ENCODE peak calls at places on chromosome 12, in seven cellular contexts. One of them, this sample, is unnamed.

GRCh38 chr12:9604288-9604687 is 3.4 kb downstream of the KLRB1 start:
- DNase-seq in upper lobe of right lung: no peak
- DNase-seq in A549: no peak
- DNase-seq in kidney tubule cell: no peak
- DNase-seq in effector CD4-positive, alpha-beta T cell: no peak
- DNase-seq in NCI-H1105 treated with DMSO at 0.1 percent for 48 hours: no peak
- DNase-seq in stimulated activated CD4-positive, alpha-beta T cell treated with anti-CD3 and anti-CD28 coated beads, Interleukin-1b, Interleukin-23, amount 100 ng/mL, for 4 hours: no peak
- DNase-seq in this sample: no peak

GRCh38 chr12:128076188-128076587 is 190.8 kb upstream of the TMEM132C start:
- DNase-seq in upper lobe of right lung: no peak
- DNase-seq in A549: no peak
- DNase-seq in kidney tubule cell: peak; percentile 57
- DNase-seq in effector CD4-positive, alpha-beta T cell: no peak
- DNase-seq in NCI-H1105 treated with DMSO at 0.1 percent for 48 hours: no peak
- DNase-seq in stimulated activated CD4-positive, alpha-beta T cell treated with anti-CD3 and anti-CD28 coated beads, Interleukin-1b, Interleukin-23, amount 100 ng/mL, for 4 hours: no peak
- DNase-seq in this sample: no peak

GRCh38 chr12:16605666-16606116 is 271 bp downstream of the LMO3 start:
- DNase-seq in upper lobe of right lung: peak; percentile 66
- DNase-seq in A549: no peak
- DNase-seq in kidney tubule cell: peak; percentile 29
- DNase-seq in effector CD4-positive, alpha-beta T cell: no peak
- DNase-seq in NCI-H1105 treated with DMSO at 0.1 percent for 48 hours: peak; percentile 72
- DNase-seq in stimulated activated CD4-positive, alpha-beta T cell treated with anti-CD3 and anti-CD28 coated beads, Interleukin-1b, Interleukin-23, amount 100 ng/mL, for 4 hours: no peak
- DNase-seq in this sample: no peak

GRCh38 chr12:68823711-68824110 is 15.7 kb downstream of the MDM2 start:
- DNase-seq in upper lobe of right lung: no peak
- DNase-seq in A549: no peak
- DNase-seq in kidney tubule cell: no peak
- DNase-seq in effector CD4-positive, alpha-beta T cell: no peak
- DNase-seq in NCI-H1105 treated with DMSO at 0.1 percent for 48 hours: no peak
- DNase-seq in stimulated activated CD4-positive, alpha-beta T cell treated with anti-CD3 and anti-CD28 coated beads, Interleukin-1b, Interleukin-23, amount 100 ng/mL, for 4 hours: no peak
- DNase-seq in this sample: no peak

GRCh38 chr12:101642115-101643067 is 47.6 kb downstream of the MYBPC1 start:
- DNase-seq in upper lobe of right lung: peak; percentile 69
- DNase-seq in A549: no peak
- DNase-seq in kidney tubule cell: peak; percentile 36
- DNase-seq in effector CD4-positive, alpha-beta T cell: no peak
- DNase-seq in NCI-H1105 treated with DMSO at 0.1 percent for 48 hours: peak; percentile 67
- DNase-seq in stimulated activated CD4-positive, alpha-beta T cell treated with anti-CD3 and anti-CD28 coated beads, Interleukin-1b, Interleukin-23, amount 100 ng/mL, for 4 hours: no peak
- DNase-seq in this sample: no peak

GRCh38 chr12:130775953-130776856 is 60.1 kb upstream of the RIMBP2 start:
- DNase-seq in upper lobe of right lung: no peak
- DNase-seq in A549: peak; percentile 62
- DNase-seq in kidney tubule cell: peak; percentile 84
- DNase-seq in effector CD4-positive, alpha-beta T cell: no peak
- DNase-seq in NCI-H1105 treated with DMSO at 0.1 percent for 48 hours: no peak
- DNase-seq in stimulated activated CD4-positive, alpha-beta T cell treated with anti-CD3 and anti-CD28 coated beads, Interleukin-1b, Interleukin-23, amount 100 ng/mL, for 4 hours: peak; percentile 49
- DNase-seq in this sample: peak; percentile 82

GRCh38 chr12:6069452-6070093 is 54.9 kb downstream of the VWF start:
- DNase-seq in upper lobe of right lung: no peak
- DNase-seq in A549: no peak
- DNase-seq in kidney tubule cell: peak; percentile 14
- DNase-seq in effector CD4-positive, alpha-beta T cell: no peak
- DNase-seq in NCI-H1105 treated with DMSO at 0.1 percent for 48 hours: no peak
- DNase-seq in stimulated activated CD4-positive, alpha-beta T cell treated with anti-CD3 and anti-CD28 coated beads, Interleukin-1b, Interleukin-23, amount 100 ng/mL, for 4 hours: no peak
- DNase-seq in this sample: peak; percentile 51

GRCh38 chr12:89698607-89699006 is 10.0 kb downstream of the ATP2B1 start:
- DNase-seq in upper lobe of right lung: no peak
- DNase-seq in A549: no peak
- DNase-seq in kidney tubule cell: no peak
- DNase-seq in effector CD4-positive, alpha-beta T cell: no peak
- DNase-seq in NCI-H1105 treated with DMSO at 0.1 percent for 48 hours: no peak
- DNase-seq in stimulated activated CD4-positive, alpha-beta T cell treated with anti-CD3 and anti-CD28 coated beads, Interleukin-1b, Interleukin-23, amount 100 ng/mL, for 4 hours: no peak
- DNase-seq in this sample: no peak

GRCh38 chr12:102169922-102170698 is 27.5 kb downstream of the PMCH start:
- DNase-seq in upper lobe of right lung: no peak
- DNase-seq in A549: no peak
- DNase-seq in kidney tubule cell: peak; percentile 22
- DNase-seq in effector CD4-positive, alpha-beta T cell: no peak
- DNase-seq in NCI-H1105 treated with DMSO at 0.1 percent for 48 hours: peak; percentile 35
- DNase-seq in stimulated activated CD4-positive, alpha-beta T cell treated with anti-CD3 and anti-CD28 coated beads, Interleukin-1b, Interleukin-23, amount 100 ng/mL, for 4 hours: no peak
- DNase-seq in this sample: peak; percentile 64

GRCh38 chr12:87779016-87779415 is 250.2 kb downstream of the C12orf50 start:
- DNase-seq in upper lobe of right lung: no peak
- DNase-seq in A549: peak; percentile 15
- DNase-seq in kidney tubule cell: peak; percentile 99
- DNase-seq in effector CD4-positive, alpha-beta T cell: no peak
- DNase-seq in NCI-H1105 treated with DMSO at 0.1 percent for 48 hours: no peak
- DNase-seq in stimulated activated CD4-positive, alpha-beta T cell treated with anti-CD3 and anti-CD28 coated beads, Interleukin-1b, Interleukin-23, amount 100 ng/mL, for 4 hours: no peak
- DNase-seq in this sample: no peak

GRCh38 chr12:6380141-6381121 is 3.5 kb upstream of the LTBR start:
- DNase-seq in upper lobe of right lung: no peak
- DNase-seq in A549: no peak
- DNase-seq in kidney tubule cell: no peak
- DNase-seq in effector CD4-positive, alpha-beta T cell: no peak
- DNase-seq in NCI-H1105 treated with DMSO at 0.1 percent for 48 hours: no peak
- DNase-seq in stimulated activated CD4-positive, alpha-beta T cell treated with anti-CD3 and anti-CD28 coated beads, Interleukin-1b, Interleukin-23, amount 100 ng/mL, for 4 hours: no peak
- DNase-seq in this sample: no peak

GRCh38 chr12:14884458-14884878 is 1.2 kb downstream of the MGP start:
- DNase-seq in upper lobe of right lung: peak; percentile 79
- DNase-seq in A549: no peak
- DNase-seq in kidney tubule cell: peak; percentile 76
- DNase-seq in effector CD4-positive, alpha-beta T cell: peak; percentile 76
- DNase-seq in NCI-H1105 treated with DMSO at 0.1 percent for 48 hours: peak; percentile 90
- DNase-seq in stimulated activated CD4-positive, alpha-beta T cell treated with anti-CD3 and anti-CD28 coated beads, Interleukin-1b, Interleukin-23, amount 100 ng/mL, for 4 hours: peak; percentile 71
- DNase-seq in this sample: no peak

GRCh38 chr12:124352839-124353238 is 57.9 kb downstream of the RFLNA start:
- DNase-seq in upper lobe of right lung: peak; percentile 74
- DNase-seq in A549: no peak
- DNase-seq in kidney tubule cell: peak; percentile 85
- DNase-seq in effector CD4-positive, alpha-beta T cell: no peak
- DNase-seq in NCI-H1105 treated with DMSO at 0.1 percent for 48 hours: peak; percentile 7
- DNase-seq in stimulated activated CD4-positive, alpha-beta T cell treated with anti-CD3 and anti-CD28 coated beads, Interleukin-1b, Interleukin-23, amount 100 ng/mL, for 4 hours: no peak
- DNase-seq in this sample: peak; percentile 64

GRCh38 chr12:29148065-29148957 is 767 bp upstream of the FAR2 start:
- DNase-seq in upper lobe of right lung: peak; percentile 63
- DNase-seq in A549: peak; percentile 18
- DNase-seq in kidney tubule cell: peak; percentile 38
- DNase-seq in effector CD4-positive, alpha-beta T cell: no peak
- DNase-seq in NCI-H1105 treated with DMSO at 0.1 percent for 48 hours: peak; percentile 54
- DNase-seq in stimulated activated CD4-positive, alpha-beta T cell treated with anti-CD3 and anti-CD28 coated beads, Interleukin-1b, Interleukin-23, amount 100 ng/mL, for 4 hours: no peak
- DNase-seq in this sample: peak; percentile 46

GRCh38 chr12:19437996-19438395 is 1.3 kb upstream of the AEBP2 start:
- DNase-seq in upper lobe of right lung: no peak
- DNase-seq in A549: no peak
- DNase-seq in kidney tubule cell: no peak
- DNase-seq in effector CD4-positive, alpha-beta T cell: no peak
- DNase-seq in NCI-H1105 treated with DMSO at 0.1 percent for 48 hours: no peak
- DNase-seq in stimulated activated CD4-positive, alpha-beta T cell treated with anti-CD3 and anti-CD28 coated beads, Interleukin-1b, Interleukin-23, amount 100 ng/mL, for 4 hours: no peak
- DNase-seq in this sample: no peak

GRCh38 chr12:109111775-109112491 is 4.5 kb upstream of the ACACB start:
- DNase-seq in upper lobe of right lung: peak; percentile 74
- DNase-seq in A549: peak; percentile 72
- DNase-seq in kidney tubule cell: peak; percentile 64
- DNase-seq in effector CD4-positive, alpha-beta T cell: peak; percentile 33
- DNase-seq in NCI-H1105 treated with DMSO at 0.1 percent for 48 hours: peak; percentile 59
- DNase-seq in stimulated activated CD4-positive, alpha-beta T cell treated with anti-CD3 and anti-CD28 coated beads, Interleukin-1b, Interleukin-23, amount 100 ng/mL, for 4 hours: peak; percentile 37
- DNase-seq in this sample: peak; percentile 65

GRCh38 chr12:82627799-82628198 is 58.9 kb upstream of the TMTC2 start:
- DNase-seq in upper lobe of right lung: no peak
- DNase-seq in A549: peak; percentile 20
- DNase-seq in kidney tubule cell: peak; percentile 54
- DNase-seq in effector CD4-positive, alpha-beta T cell: no peak
- DNase-seq in NCI-H1105 treated with DMSO at 0.1 percent for 48 hours: no peak
- DNase-seq in stimulated activated CD4-positive, alpha-beta T cell treated with anti-CD3 and anti-CD28 coated beads, Interleukin-1b, Interleukin-23, amount 100 ng/mL, for 4 hours: no peak
- DNase-seq in this sample: no peak

GRCh38 chr12:131140697-131141096 is 187.0 kb downstream of the ADGRD1 start:
- DNase-seq in upper lobe of right lung: no peak
- DNase-seq in A549: no peak
- DNase-seq in kidney tubule cell: no peak
- DNase-seq in effector CD4-positive, alpha-beta T cell: no peak
- DNase-seq in NCI-H1105 treated with DMSO at 0.1 percent for 48 hours: no peak
- DNase-seq in stimulated activated CD4-positive, alpha-beta T cell treated with anti-CD3 and anti-CD28 coated beads, Interleukin-1b, Interleukin-23, amount 100 ng/mL, for 4 hours: no peak
- DNase-seq in this sample: no peak

GRCh38 chr12:123064356-123064755 is 83.9 kb downstream of the ARL6IP4 start:
- DNase-seq in upper lobe of right lung: no peak
- DNase-seq in A549: no peak
- DNase-seq in kidney tubule cell: no peak
- DNase-seq in effector CD4-positive, alpha-beta T cell: no peak
- DNase-seq in NCI-H1105 treated with DMSO at 0.1 percent for 48 hours: no peak
- DNase-seq in stimulated activated CD4-positive, alpha-beta T cell treated with anti-CD3 and anti-CD28 coated beads, Interleukin-1b, Interleukin-23, amount 100 ng/mL, for 4 hours: no peak
- DNase-seq in this sample: no peak

GRCh38 chr12:118164798-118165486 is 29.0 kb downstream of the PEBP1 start:
- DNase-seq in upper lobe of right lung: no peak
- DNase-seq in A549: peak; percentile 51
- DNase-seq in kidney tubule cell: peak; percentile 37
- DNase-seq in effector CD4-positive, alpha-beta T cell: no peak
- DNase-seq in NCI-H1105 treated with DMSO at 0.1 percent for 48 hours: peak; percentile 20
- DNase-seq in stimulated activated CD4-positive, alpha-beta T cell treated with anti-CD3 and anti-CD28 coated beads, Interleukin-1b, Interleukin-23, amount 100 ng/mL, for 4 hours: no peak
- DNase-seq in this sample: peak; percentile 50

GRCh38 chr12:82555699-82556098 is 131.0 kb upstream of the TMTC2 start:
- DNase-seq in upper lobe of right lung: no peak
- DNase-seq in A549: no peak
- DNase-seq in kidney tubule cell: no peak
- DNase-seq in effector CD4-positive, alpha-beta T cell: no peak
- DNase-seq in NCI-H1105 treated with DMSO at 0.1 percent for 48 hours: no peak
- DNase-seq in stimulated activated CD4-positive, alpha-beta T cell treated with anti-CD3 and anti-CD28 coated beads, Interleukin-1b, Interleukin-23, amount 100 ng/mL, for 4 hours: no peak
- DNase-seq in this sample: no peak

GRCh38 chr12:122473543-122474323 is 27.0 kb downstream of the ZCCHC8 start:
- DNase-seq in upper lobe of right lung: no peak
- DNase-seq in A549: no peak
- DNase-seq in kidney tubule cell: no peak
- DNase-seq in effector CD4-positive, alpha-beta T cell: no peak
- DNase-seq in NCI-H1105 treated with DMSO at 0.1 percent for 48 hours: no peak
- DNase-seq in stimulated activated CD4-positive, alpha-beta T cell treated with anti-CD3 and anti-CD28 coated beads, Interleukin-1b, Interleukin-23, amount 100 ng/mL, for 4 hours: no peak
- DNase-seq in this sample: no peak

GRCh38 chr12:22615963-22616501 is 8.9 kb upstream of the ETNK1 start:
- DNase-seq in upper lobe of right lung: no peak
- DNase-seq in A549: no peak
- DNase-seq in kidney tubule cell: no peak
- DNase-seq in effector CD4-positive, alpha-beta T cell: no peak
- DNase-seq in NCI-H1105 treated with DMSO at 0.1 percent for 48 hours: no peak
- DNase-seq in stimulated activated CD4-positive, alpha-beta T cell treated with anti-CD3 and anti-CD28 coated beads, Interleukin-1b, Interleukin-23, amount 100 ng/mL, for 4 hours: no peak
- DNase-seq in this sample: no peak

GRCh38 chr12:115452751-115453281 is 768.8 kb upstream of the TBX3 start:
- DNase-seq in upper lobe of right lung: no peak
- DNase-seq in A549: no peak
- DNase-seq in kidney tubule cell: no peak
- DNase-seq in effector CD4-positive, alpha-beta T cell: no peak
- DNase-seq in NCI-H1105 treated with DMSO at 0.1 percent for 48 hours: peak; percentile 67
- DNase-seq in stimulated activated CD4-positive, alpha-beta T cell treated with anti-CD3 and anti-CD28 coated beads, Interleukin-1b, Interleukin-23, amount 100 ng/mL, for 4 hours: no peak
- DNase-seq in this sample: no peak

GRCh38 chr12:84976133-84976532 is 59.9 kb downstream of the TSPAN19 start:
- DNase-seq in upper lobe of right lung: peak; percentile 52
- DNase-seq in A549: no peak
- DNase-seq in kidney tubule cell: no peak
- DNase-seq in effector CD4-positive, alpha-beta T cell: no peak
- DNase-seq in NCI-H1105 treated with DMSO at 0.1 percent for 48 hours: no peak
- DNase-seq in stimulated activated CD4-positive, alpha-beta T cell treated with anti-CD3 and anti-CD28 coated beads, Interleukin-1b, Interleukin-23, amount 100 ng/mL, for 4 hours: no peak
- DNase-seq in this sample: no peak

GRCh38 chr12:100611031-100611430 is 37.5 kb downstream of the GAS2L3 start:
- DNase-seq in upper lobe of right lung: no peak
- DNase-seq in A549: no peak
- DNase-seq in kidney tubule cell: peak; percentile 6
- DNase-seq in effector CD4-positive, alpha-beta T cell: no peak
- DNase-seq in NCI-H1105 treated with DMSO at 0.1 percent for 48 hours: no peak
- DNase-seq in stimulated activated CD4-positive, alpha-beta T cell treated with anti-CD3 and anti-CD28 coated beads, Interleukin-1b, Interleukin-23, amount 100 ng/mL, for 4 hours: no peak
- DNase-seq in this sample: no peak

GRCh38 chr12:77315407-77315806 is 250.0 kb upstream of the E2F7 start:
- DNase-seq in upper lobe of right lung: no peak
- DNase-seq in A549: no peak
- DNase-seq in kidney tubule cell: no peak
- DNase-seq in effector CD4-positive, alpha-beta T cell: no peak
- DNase-seq in NCI-H1105 treated with DMSO at 0.1 percent for 48 hours: no peak
- DNase-seq in stimulated activated CD4-positive, alpha-beta T cell treated with anti-CD3 and anti-CD28 coated beads, Interleukin-1b, Interleukin-23, amount 100 ng/mL, for 4 hours: no peak
- DNase-seq in this sample: no peak

GRCh38 chr12:92570056-92570753 is 132.6 kb upstream of the PLEKHG7 start:
- DNase-seq in upper lobe of right lung: no peak
- DNase-seq in A549: peak; percentile 57
- DNase-seq in kidney tubule cell: peak; percentile 89
- DNase-seq in effector CD4-positive, alpha-beta T cell: peak; percentile 43
- DNase-seq in NCI-H1105 treated with DMSO at 0.1 percent for 48 hours: peak; percentile 92
- DNase-seq in stimulated activated CD4-positive, alpha-beta T cell treated with anti-CD3 and anti-CD28 coated beads, Interleukin-1b, Interleukin-23, amount 100 ng/mL, for 4 hours: peak; percentile 50
- DNase-seq in this sample: peak; percentile 88

GRCh38 chr12:4859478-4860210 is 50.1 kb upstream of the KCNA1 start:
- DNase-seq in upper lobe of right lung: no peak
- DNase-seq in A549: no peak
- DNase-seq in kidney tubule cell: no peak
- DNase-seq in effector CD4-positive, alpha-beta T cell: no peak
- DNase-seq in NCI-H1105 treated with DMSO at 0.1 percent for 48 hours: no peak
- DNase-seq in stimulated activated CD4-positive, alpha-beta T cell treated with anti-CD3 and anti-CD28 coated beads, Interleukin-1b, Interleukin-23, amount 100 ng/mL, for 4 hours: no peak
- DNase-seq in this sample: no peak

GRCh38 chr12:85642810-85643209 is 193.4 kb downstream of the RASSF9 start:
- DNase-seq in upper lobe of right lung: no peak
- DNase-seq in A549: no peak
- DNase-seq in kidney tubule cell: no peak
- DNase-seq in effector CD4-positive, alpha-beta T cell: no peak
- DNase-seq in NCI-H1105 treated with DMSO at 0.1 percent for 48 hours: no peak
- DNase-seq in stimulated activated CD4-positive, alpha-beta T cell treated with anti-CD3 and anti-CD28 coated beads, Interleukin-1b, Interleukin-23, amount 100 ng/mL, for 4 hours: no peak
- DNase-seq in this sample: no peak

GRCh38 chr12:13162904-13163303 is 33.6 kb upstream of the EMP1 start:
- DNase-seq in upper lobe of right lung: no peak
- DNase-seq in A549: no peak
- DNase-seq in kidney tubule cell: no peak
- DNase-seq in effector CD4-positive, alpha-beta T cell: no peak
- DNase-seq in NCI-H1105 treated with DMSO at 0.1 percent for 48 hours: no peak
- DNase-seq in stimulated activated CD4-positive, alpha-beta T cell treated with anti-CD3 and anti-CD28 coated beads, Interleukin-1b, Interleukin-23, amount 100 ng/mL, for 4 hours: no peak
- DNase-seq in this sample: no peak